ENCODE peak calls at places on chromosomes 6 and 20, in eight cellular contexts. U is left cardiac atrium; V is cerebellar cortex; W is stimulated activated CD4-positive, alpha-beta T cell treated with anti-CD3 and anti-CD28 coated beads, Interleukin-4, amount 100 ng/mL, for 4 hours; B is NCI-H2081; O is tibial nerve; A is astrocyte of the hippocampus; F is AML-193. K is an unnamed sample.

GRCh38 chr6:76351275-76351674 is 278.8 kb upstream of the IMPG1 start:
- DNase-seq in U (no peak), V (no peak), W (no peak), B (no peak), O (no peak), A (no peak), F (peak), K (no peak)

GRCh38 chr20:41395669-41396664 is 29.3 kb upstream of the EMILIN3 start:
- DNase-seq in U (peak), V (no peak), W (no peak), B (no peak), O (no peak), A (no peak), F (no peak), K (no peak)

GRCh38 chr20:25022680-25023079 is 30.1 kb upstream of the APMAP start:
- DNase-seq in U (peak), V (no peak), W (no peak), B (no peak), O (no peak), A (no peak), F (no peak), K (peak)

GRCh38 chr20:36491901-36492617 is 49.3 kb upstream of the MYL9 start:
- DNase-seq in U (no peak), V (no peak), W (peak), B (no peak), O (no peak), A (peak), F (peak), K (no peak)

GRCh38 chr6:21423106-21423854 is 170.3 kb upstream of the SOX4 start:
- DNase-seq in U (no peak), V (no peak), W (no peak), B (no peak), O (no peak), A (no peak), F (no peak), K (no peak)

GRCh38 chr6:132512638-132513632 is at the start of gene STX7:
- DNase-seq in U (peak), V (peak), W (peak), B (peak), O (peak), A (peak), F (peak), K (peak)

GRCh38 chr20:32535316-32535952 is 49.7 kb downstream of the NOL4L start:
- DNase-seq in U (no peak), V (peak), W (no peak), B (peak), O (no peak), A (no peak), F (no peak), K (no peak)

GRCh38 chr6:138161118-138161433 is 663 bp upstream of the ARFGEF3 start:
- DNase-seq in U (no peak), V (peak), W (no peak), B (no peak), O (no peak), A (no peak), F (no peak), K (no peak)

GRCh38 chr6:3825851-3826581 is 23.2 kb upstream of the FAM50B start:
- DNase-seq in U (peak), V (peak), W (no peak), B (no peak), O (peak), A (peak), F (no peak), K (peak)

GRCh38 chr6:34055223-34055933 is 90.5 kb downstream of the GRM4 start:
- DNase-seq in U (peak), V (peak), W (peak), B (peak), O (peak), A (peak), F (peak), K (peak)

GRCh38 chr6:75292522-75292921 is 7.9 kb upstream of the TMEM30A start:
- DNase-seq in U (no peak), V (no peak), W (no peak), B (no peak), O (no peak), A (no peak), F (no peak), K (no peak)

GRCh38 chr6:5671604-5672559 is 334.8 kb downstream of the NRN1 start:
- DNase-seq in U (no peak), V (no peak), W (no peak), B (no peak), O (no peak), A (no peak), F (no peak), K (no peak)

GRCh38 chr6:133187657-133188453 is 53.3 kb upstream of the EYA4 start:
- DNase-seq in U (no peak), V (no peak), W (no peak), B (no peak), O (no peak), A (peak), F (no peak), K (no peak)

GRCh38 chr20:1252416-1252815 is 13.7 kb upstream of the SNPH start:
- DNase-seq in U (no peak), V (no peak), W (no peak), B (no peak), O (no peak), A (no peak), F (no peak), K (no peak)

GRCh38 chr6:52399511-52400315 is 20.4 kb upstream of the EFHC1 start:
- DNase-seq in U (no peak), V (peak), W (no peak), B (peak), O (peak), A (peak), F (peak), K (no peak)

K was measured in ureter.